ENCODE peak calls at places on chromosomes 3 and 15, in five cellular contexts. K is activated T-helper 1 cell treated with anti-CD3 and anti-CD28 coated beads, Interleukin-12 subunit alpha, Interleukin-12 subunit beta, Interleukin-2, Interleukin-4 antibody, amounts not matched to agents 30 ng/mL and 10 ng/mL and 1 ng/mL, durations not matched to agents 14 hours and 24 hours and 36 hours; R is ACHN; G is WERI-Rb-1; P is activated T-cell treated with anti-CD3 and anti-CD28 coated beads, Interleukin-2, amount 50 U/mL, for 4 hours. Z is an unnamed sample.

GRCh38 chr3:30770387-30770786 is 124.1 kb downstream of the GADL1 start:
- DNase-seq in G (no peak), K (no peak), R (peak; percentile 87), P (no peak), Z (no peak)

GRCh38 chr3:185831990-185832389 is 7.1 kb upstream of the IGF2BP2 start:
- DNase-seq in K (no peak), P (no peak), G (no peak), R (no peak), Z (no peak)

GRCh38 chr3:156792945-156793344 is 33.2 kb upstream of the LEKR1 start:
- DNase-seq in R (no peak), G (no peak), P (no peak), K (peak; percentile 19), Z (peak; percentile 11)

GRCh38 chr3:3531476-3531875 is 267.8 kb upstream of the LRRN1 start:
- DNase-seq in G (no peak), P (no peak), K (no peak), R (no peak), Z (no peak)

GRCh38 chr3:176147251-176147650 is 1050.0 kb downstream of the TBL1XR1 start:
- DNase-seq in G (no peak), R (no peak), K (no peak), P (no peak), Z (no peak)

GRCh38 chr15:50909044-50909342 is 510 bp downstream of the AP4E1 start:
- DNase-seq in G (no peak), K (no peak), R (no peak), P (no peak), Z (no peak)

GRCh38 chr15:41970456-41970855 is 1.9 kb downstream of the EHD4 start:
- DNase-seq in G (no peak), R (no peak), P (no peak), K (no peak), Z (no peak)

GRCh38 chr3:105511031-105511430 is 144.3 kb downstream of the ALCAM start:
- DNase-seq in G (no peak), P (no peak), R (no peak), K (no peak), Z (no peak)